ENCODE peak calls at places on chromosomes 2 and 18, in seven cellular contexts. One of them, this sample, is unnamed.

GRCh38 chr18:22005191-22005824 is 164.1 kb upstream of the GATA6 start:
- DNase-seq in cardiac muscle cell: no peak
- DNase-seq in esophagus muscularis mucosa: no peak
- DNase-seq in suprapubic skin: no peak
- DNase-seq in Calu3: no peak
- DNase-seq in neural progenitor cell: no peak
- DNase-seq in GM12865: no peak
- DNase-seq in this sample: no peak

GRCh38 chr2:174012347-174013309 is 47.5 kb upstream of the SP3 start:
- DNase-seq in cardiac muscle cell: no peak
- DNase-seq in esophagus muscularis mucosa: peak
- DNase-seq in suprapubic skin: peak
- DNase-seq in Calu3: no peak
- DNase-seq in neural progenitor cell: peak
- DNase-seq in GM12865: peak
- DNase-seq in this sample: no peak

GRCh38 chr2:197279997-197280756 is 30.4 kb downstream of the ANKRD44 start:
- DNase-seq in cardiac muscle cell: no peak
- DNase-seq in esophagus muscularis mucosa: no peak
- DNase-seq in suprapubic skin: no peak
- DNase-seq in Calu3: no peak
- DNase-seq in neural progenitor cell: peak
- DNase-seq in GM12865: no peak
- DNase-seq in this sample: no peak

GRCh38 chr18:3410273-3410672 is 39.7 kb upstream of the TGIF1 start:
- DNase-seq in cardiac muscle cell: no peak
- DNase-seq in esophagus muscularis mucosa: no peak
- DNase-seq in suprapubic skin: no peak
- DNase-seq in Calu3: no peak
- DNase-seq in neural progenitor cell: no peak
- DNase-seq in GM12865: no peak
- DNase-seq in this sample: no peak

GRCh38 chr2:179332903-179333302 is 68.3 kb upstream of the SESTD1 start:
- DNase-seq in cardiac muscle cell: no peak
- DNase-seq in esophagus muscularis mucosa: no peak
- DNase-seq in suprapubic skin: no peak
- DNase-seq in Calu3: no peak
- DNase-seq in neural progenitor cell: no peak
- DNase-seq in GM12865: no peak
- DNase-seq in this sample: no peak

GRCh38 chr18:58980991-58981390 is 116.3 kb downstream of the ZNF532 start:
- DNase-seq in cardiac muscle cell: no peak
- DNase-seq in esophagus muscularis mucosa: no peak
- DNase-seq in suprapubic skin: no peak
- DNase-seq in Calu3: no peak
- DNase-seq in neural progenitor cell: no peak
- DNase-seq in GM12865: no peak
- DNase-seq in this sample: no peak

GRCh38 chr18:55844373-55844772 is 256.4 kb upstream of the TCF4 start:
- DNase-seq in cardiac muscle cell: no peak
- DNase-seq in esophagus muscularis mucosa: no peak
- DNase-seq in suprapubic skin: no peak
- DNase-seq in Calu3: no peak
- DNase-seq in neural progenitor cell: no peak
- DNase-seq in GM12865: no peak
- DNase-seq in this sample: no peak

GRCh38 chr2:78601113-78601512 is 424.4 kb upstream of the REG3G start:
- DNase-seq in cardiac muscle cell: peak
- DNase-seq in esophagus muscularis mucosa: no peak
- DNase-seq in suprapubic skin: no peak
- DNase-seq in Calu3: no peak
- DNase-seq in neural progenitor cell: no peak
- DNase-seq in GM12865: no peak
- DNase-seq in this sample: no peak

GRCh38 chr2:23566236-23567142 is 181.5 kb downstream of the KLHL29 start:
- DNase-seq in cardiac muscle cell: peak
- DNase-seq in esophagus muscularis mucosa: no peak
- DNase-seq in suprapubic skin: no peak
- DNase-seq in Calu3: peak
- DNase-seq in neural progenitor cell: peak
- DNase-seq in GM12865: peak
- DNase-seq in this sample: no peak

GRCh38 chr2:191228861-191229260 is 16.3 kb upstream of the MYO1B start:
- DNase-seq in cardiac muscle cell: no peak
- DNase-seq in esophagus muscularis mucosa: no peak
- DNase-seq in suprapubic skin: peak
- DNase-seq in Calu3: no peak
- DNase-seq in neural progenitor cell: no peak
- DNase-seq in GM12865: no peak
- DNase-seq in this sample: no peak

GRCh38 chr2:231687133-231687852 is 21.0 kb upstream of the PTMA start:
- DNase-seq in cardiac muscle cell: peak
- DNase-seq in esophagus muscularis mucosa: no peak
- DNase-seq in suprapubic skin: no peak
- DNase-seq in Calu3: peak
- DNase-seq in neural progenitor cell: peak
- DNase-seq in GM12865: peak
- DNase-seq in this sample: no peak

GRCh38 chr18:76383636-76384035 is 111.4 kb downstream of the ZNF516 start:
- DNase-seq in cardiac muscle cell: no peak
- DNase-seq in esophagus muscularis mucosa: no peak
- DNase-seq in suprapubic skin: no peak
- DNase-seq in Calu3: no peak
- DNase-seq in neural progenitor cell: no peak
- DNase-seq in GM12865: no peak
- DNase-seq in this sample: no peak

GRCh38 chr2:165016772-165017411 is 61.6 kb upstream of the SLC38A11 start:
- DNase-seq in cardiac muscle cell: peak
- DNase-seq in esophagus muscularis mucosa: no peak
- DNase-seq in suprapubic skin: no peak
- DNase-seq in Calu3: peak
- DNase-seq in neural progenitor cell: peak
- DNase-seq in GM12865: peak
- DNase-seq in this sample: no peak

GRCh38 chr2:234026693-234027254 is 23.7 kb upstream of the SPP2 start:
- DNase-seq in cardiac muscle cell: no peak
- DNase-seq in esophagus muscularis mucosa: no peak
- DNase-seq in suprapubic skin: no peak
- DNase-seq in Calu3: no peak
- DNase-seq in neural progenitor cell: no peak
- DNase-seq in GM12865: no peak
- DNase-seq in this sample: no peak

GRCh38 chr2:71952572-71953188 is 195.0 kb downstream of the CYP26B1 start:
- DNase-seq in cardiac muscle cell: no peak
- DNase-seq in esophagus muscularis mucosa: peak
- DNase-seq in suprapubic skin: no peak
- DNase-seq in Calu3: no peak
- DNase-seq in neural progenitor cell: no peak
- DNase-seq in GM12865: no peak
- DNase-seq in this sample: no peak

GRCh38 chr18:79988925-79989361 is 580 bp upstream of the TXNL4A start:
- DNase-seq in cardiac muscle cell: peak
- DNase-seq in esophagus muscularis mucosa: no peak
- DNase-seq in suprapubic skin: peak
- DNase-seq in Calu3: no peak
- DNase-seq in neural progenitor cell: peak
- DNase-seq in GM12865: peak
- DNase-seq in this sample: no peak

GRCh38 chr2:217356795-217357194 is 496.9 kb upstream of the TNP1 start:
- DNase-seq in cardiac muscle cell: no peak
- DNase-seq in esophagus muscularis mucosa: peak
- DNase-seq in suprapubic skin: no peak
- DNase-seq in Calu3: no peak
- DNase-seq in neural progenitor cell: no peak
- DNase-seq in GM12865: no peak
- DNase-seq in this sample: no peak

GRCh38 chr2:179106342-179107178 is 56.6 kb upstream of the CCDC141 start:
- DNase-seq in cardiac muscle cell: no peak
- DNase-seq in esophagus muscularis mucosa: no peak
- DNase-seq in suprapubic skin: peak
- DNase-seq in Calu3: peak
- DNase-seq in neural progenitor cell: no peak
- DNase-seq in GM12865: peak
- DNase-seq in this sample: no peak

GRCh38 chr2:147250652-147251356 is 594.0 kb upstream of the ACVR2A start:
- DNase-seq in cardiac muscle cell: no peak
- DNase-seq in esophagus muscularis mucosa: no peak
- DNase-seq in suprapubic skin: no peak
- DNase-seq in Calu3: no peak
- DNase-seq in neural progenitor cell: no peak
- DNase-seq in GM12865: peak
- DNase-seq in this sample: no peak

GRCh38 chr2:57552885-57553284 is 493.7 kb upstream of the VRK2 start:
- DNase-seq in cardiac muscle cell: no peak
- DNase-seq in esophagus muscularis mucosa: no peak
- DNase-seq in suprapubic skin: no peak
- DNase-seq in Calu3: no peak
- DNase-seq in neural progenitor cell: no peak
- DNase-seq in GM12865: no peak
- DNase-seq in this sample: no peak

GRCh38 chr2:57546478-57546877 is 500.1 kb upstream of the VRK2 start:
- DNase-seq in cardiac muscle cell: no peak
- DNase-seq in esophagus muscularis mucosa: no peak
- DNase-seq in suprapubic skin: no peak
- DNase-seq in Calu3: no peak
- DNase-seq in neural progenitor cell: no peak
- DNase-seq in GM12865: no peak
- DNase-seq in this sample: no peak

GRCh38 chr2:57550912-57551311 is 495.7 kb upstream of the VRK2 start:
- DNase-seq in cardiac muscle cell: no peak
- DNase-seq in esophagus muscularis mucosa: no peak
- DNase-seq in suprapubic skin: no peak
- DNase-seq in Calu3: no peak
- DNase-seq in neural progenitor cell: no peak
- DNase-seq in GM12865: no peak
- DNase-seq in this sample: no peak

GRCh38 chr2:57544626-57545025 is 502.0 kb upstream of the VRK2 start:
- DNase-seq in cardiac muscle cell: no peak
- DNase-seq in esophagus muscularis mucosa: no peak
- DNase-seq in suprapubic skin: no peak
- DNase-seq in Calu3: no peak
- DNase-seq in neural progenitor cell: no peak
- DNase-seq in GM12865: no peak
- DNase-seq in this sample: no peak

GRCh38 chr2:57549642-57550102 is 496.9 kb upstream of the VRK2 start:
- DNase-seq in cardiac muscle cell: peak
- DNase-seq in esophagus muscularis mucosa: no peak
- DNase-seq in suprapubic skin: no peak
- DNase-seq in Calu3: peak
- DNase-seq in neural progenitor cell: peak
- DNase-seq in GM12865: peak
- DNase-seq in this sample: no peak
- TF ChIP-seq CTCF in cardiac muscle cell: no peak
- TF ChIP-seq CTCF in esophagus muscularis mucosa: no peak
- TF ChIP-seq CTCF in suprapubic skin: no peak
- TF ChIP-seq CTCF in Calu3: peak
- TF ChIP-seq CTCF in neural progenitor cell: peak
- TF ChIP-seq CTCF in GM12865: peak
- TF ChIP-seq CTCF in this sample: peak

DNA sequence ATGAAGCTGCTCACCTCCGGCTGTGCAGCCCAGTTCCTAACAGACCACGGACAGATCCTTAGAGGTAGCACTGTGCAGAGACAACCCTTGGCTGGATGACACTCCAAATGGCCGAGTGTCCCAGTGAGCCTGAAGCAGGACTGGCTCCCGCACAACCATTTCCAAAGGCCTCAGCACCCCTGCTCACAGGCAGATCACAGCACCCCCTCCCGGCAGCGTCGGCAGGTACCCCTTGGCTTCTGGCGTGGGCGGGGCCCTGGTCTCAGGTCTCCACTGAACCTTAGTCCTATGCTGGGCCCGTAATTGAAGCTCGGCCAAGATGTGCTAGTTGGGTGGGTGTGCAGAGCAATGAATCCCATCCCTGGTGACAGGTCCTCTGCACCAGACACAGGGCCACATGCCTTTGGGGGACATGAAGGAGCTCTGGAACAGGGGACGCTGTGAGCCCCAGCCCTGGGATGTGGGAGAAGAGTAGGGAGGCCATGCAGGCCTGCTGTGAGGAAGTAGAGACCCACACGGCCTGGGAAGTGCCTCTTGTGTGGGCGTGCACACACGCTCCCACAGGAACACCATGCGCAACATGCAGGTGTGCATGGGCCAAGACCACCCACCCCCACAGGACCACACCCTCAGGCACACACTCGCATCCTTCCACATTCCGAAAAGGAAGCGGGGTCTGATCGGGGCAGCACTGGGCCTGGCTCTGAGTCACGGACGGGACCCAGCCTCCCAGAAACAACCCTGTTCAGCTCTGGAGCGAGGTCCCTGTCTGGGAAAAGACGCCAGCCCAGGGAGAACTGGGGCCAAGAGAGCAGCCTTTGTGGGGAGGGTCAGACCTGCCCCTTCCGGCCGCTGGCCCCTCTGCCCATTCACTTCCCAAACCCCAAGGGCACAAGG is 2.8 kb downstream of the DUSP2 start:
- DNase-seq in cardiac muscle cell: no peak
- DNase-seq in esophagus muscularis mucosa: no peak
- DNase-seq in suprapubic skin: no peak
- DNase-seq in Calu3: no peak
- DNase-seq in neural progenitor cell: no peak
- DNase-seq in GM12865: peak
- DNase-seq in this sample: no peak
- TF ChIP-seq CTCF in cardiac muscle cell: no peak
- TF ChIP-seq CTCF in esophagus muscularis mucosa: no peak
- TF ChIP-seq CTCF in suprapubic skin: no peak
- TF ChIP-seq CTCF in Calu3: no peak
- TF ChIP-seq CTCF in neural progenitor cell: no peak
- TF ChIP-seq CTCF in GM12865: peak
- TF ChIP-seq CTCF in this sample: no peak

GRCh38 chr2:171433763-171434670 is at the start of the genes DCAF17 and METTL8:
- DNase-seq in cardiac muscle cell: peak
- DNase-seq in esophagus muscularis mucosa: peak
- DNase-seq in suprapubic skin: peak
- DNase-seq in Calu3: peak
- DNase-seq in neural progenitor cell: peak
- DNase-seq in GM12865: peak
- DNase-seq in this sample: peak
- TF ChIP-seq CTCF in cardiac muscle cell: peak
- TF ChIP-seq CTCF in esophagus muscularis mucosa: peak
- TF ChIP-seq CTCF in suprapubic skin: peak
- TF ChIP-seq CTCF in Calu3: no peak
- TF ChIP-seq CTCF in neural progenitor cell: peak
- TF ChIP-seq CTCF in GM12865: peak
- TF ChIP-seq CTCF in this sample: peak

DNA sequence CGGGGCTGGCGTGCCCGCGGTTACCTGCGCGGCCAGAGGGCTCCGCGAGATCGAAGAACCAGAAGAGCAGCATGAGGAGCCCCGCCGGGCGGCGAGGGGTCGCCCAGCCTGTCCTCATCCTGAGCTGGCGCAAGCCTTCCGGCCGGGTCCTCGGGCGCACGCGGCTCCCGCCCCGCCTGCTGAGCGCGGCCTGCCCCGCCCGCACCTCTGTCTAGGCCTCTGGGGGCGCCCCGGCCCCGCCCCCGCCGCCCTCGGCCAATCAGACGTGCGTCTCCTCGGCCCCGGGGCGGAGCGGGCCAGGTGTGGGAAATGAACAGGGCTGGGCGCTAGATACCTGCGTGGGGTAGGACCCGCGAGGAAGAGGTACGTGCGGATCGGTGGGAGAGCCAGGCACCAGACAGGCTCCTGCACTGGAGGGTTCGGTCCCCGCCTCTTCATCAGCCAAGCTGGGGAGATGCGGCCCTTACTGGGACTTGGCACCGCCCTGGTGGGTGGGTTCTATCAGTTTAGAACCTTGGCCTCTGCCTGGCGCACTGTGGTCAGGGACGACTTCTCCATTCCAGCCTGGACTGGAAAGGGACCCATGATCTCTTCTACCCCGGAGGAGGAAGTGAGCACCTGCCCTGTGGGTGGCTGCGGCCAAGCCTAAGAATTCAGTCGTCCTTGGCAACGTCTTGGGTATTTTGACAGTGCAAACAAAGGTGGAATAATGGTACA is 106.7 kb upstream of the CD302 start:
- DNase-seq in cardiac muscle cell: peak
- DNase-seq in esophagus muscularis mucosa: no peak
- DNase-seq in suprapubic skin: peak
- DNase-seq in Calu3: peak
- DNase-seq in neural progenitor cell: peak
- DNase-seq in GM12865: peak
- DNase-seq in this sample: no peak
- TF ChIP-seq CTCF in cardiac muscle cell: no peak
- TF ChIP-seq CTCF in esophagus muscularis mucosa: no peak
- TF ChIP-seq CTCF in suprapubic skin: no peak
- TF ChIP-seq CTCF in Calu3: no peak
- TF ChIP-seq CTCF in neural progenitor cell: no peak
- TF ChIP-seq CTCF in GM12865: no peak
- TF ChIP-seq CTCF in this sample: no peak